ENCODE peak calls at places on chromosomes 16 and 17, in four cellular contexts. H, S, M and F are unnamed samples.

GRCh38 chr17:51258756-51259573 is 884 bp downstream of the MBTD1 start:
- DNase-seq in H (peak), S (peak), M (no peak), F (no peak)

GRCh38 chr16:68644715-68645493 is at the start of gene CDH3:
- DNase-seq in S (no peak), H (peak), M (no peak), F (peak)

GRCh38 chr17:27657620-27658019 is 26.6 kb downstream of the LGALS9 start:
- DNase-seq in S (no peak), H (no peak), M (no peak), F (no peak)

GRCh38 chr16:12902511-12903324 is 1.3 kb downstream of the SHISA9 start:
- DNase-seq in H (no peak), M (no peak), S (no peak), F (no peak)

GRCh38 chr17:40069751-40070643 is 7.2 kb downstream of the THRA start:
- DNase-seq in H (peak), M (no peak), S (no peak), F (no peak)

GRCh38 chr16:63789603-63790002 is 1332.3 kb downstream of the CDH11 start:
- DNase-seq in S (no peak), M (no peak), H (no peak), F (no peak)

GRCh38 chr17:74212262-74212912 is 984 bp upstream of the TTYH2 start:
- DNase-seq in H (peak), S (no peak), M (no peak), F (peak)

GRCh38 chr16:55711959-55712876 is 56.4 kb downstream of the SLC6A2 start:
- DNase-seq in S (peak), M (no peak), H (peak), F (peak)

GRCh38 chr16:23712976-23713375 is at the start of gene ERN2:
- DNase-seq in M (no peak), S (no peak), H (peak), F (peak)

GRCh38 chr16:76579277-76579676 is 302.1 kb downstream of the CNTNAP4 start:
- DNase-seq in M (no peak), S (no peak), H (peak), F (no peak)

GRCh38 chr16:47477680-47478079 is 16.5 kb downstream of the PHKB start:
- DNase-seq in H (no peak), S (no peak), M (no peak), F (no peak)
- TF ChIP-seq ATF2 in H (no peak), S (no peak), M (no peak), F (no peak)

GRCh38 chr16:28085376-28086171 is 22.1 kb upstream of the GSG1L start:
- DNase-seq in M (no peak), S (no peak), H (no peak), F (no peak)
- TF ChIP-seq SIN3A in M (no peak), S (no peak), H (no peak), F (no peak)

GRCh38 chr17:28684963-28685362 is 23.0 kb downstream of the SUPT6H start:
- DNase-seq in H (no peak), M (no peak), S (peak), F (no peak)

GRCh38 chr17:28688481-28688880 is 23.2 kb downstream of the PROCA1 start:
- DNase-seq in H (no peak), M (no peak), S (no peak), F (no peak)

GRCh38 chr17:28689011-28689410 is 22.7 kb downstream of the PROCA1 start:
- DNase-seq in M (no peak), S (no peak), H (no peak), F (no peak)

GRCh38 chr17:28685366-28685765 is 23.4 kb downstream of the SUPT6H start:
- DNase-seq in S (no peak), M (no peak), H (no peak), F (no peak)

GRCh38 chr17:28686296-28686695 is 24.3 kb downstream of the SUPT6H start:
- DNase-seq in H (no peak), M (no peak), S (no peak), F (no peak)
- H3K27ac ChIP-seq in H (no peak), M (no peak), S (no peak), F (no peak)

GRCh38 chr16:79885320-79885719 is 284.8 kb upstream of the MAF start:
- DNase-seq in H (no peak), S (no peak), M (no peak), F (no peak)
- TF ChIP-seq ATF2 in H (no peak), S (no peak), M (no peak), F (no peak)

DNA sequence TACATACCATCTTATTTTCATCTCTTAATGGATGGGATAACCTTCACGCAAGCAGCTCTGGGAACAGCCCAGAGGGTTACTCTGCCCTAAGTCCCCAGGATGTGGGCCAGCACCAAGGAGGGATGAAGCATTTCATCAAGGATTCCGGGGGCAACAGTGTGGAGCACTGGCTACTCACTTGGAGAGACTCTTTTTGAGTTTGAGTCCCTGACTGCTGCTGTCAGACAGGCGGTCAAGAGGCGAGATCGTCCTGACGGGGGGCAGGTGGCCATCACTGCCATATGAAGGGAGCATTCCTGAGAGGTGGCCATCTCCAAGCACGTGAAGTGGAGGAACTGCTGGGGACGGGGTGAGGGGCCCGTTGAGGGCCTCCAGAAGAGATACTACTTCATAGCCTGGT is 18.1 kb upstream of the FOXJ1 start:
- DNase-seq in S (no peak), H (no peak), M (no peak), F (no peak)
- TF ChIP-seq SIN3A in S (no peak), H (no peak), M (no peak), F (no peak)

GRCh38 chr17:41544935-41545334 is 16.8 kb upstream of the KRT19 start:
- DNase-seq in H (no peak), M (no peak), S (no peak), F (no peak)
- H3K27ac ChIP-seq in H (no peak), M (no peak), S (no peak), F (no peak)

GRCh38 chr17:59649886-59650285 is 30.2 kb downstream of the CLTC start:
- DNase-seq in M (no peak), S (no peak), H (no peak), F (no peak)

GRCh38 chr17:59650642-59651041 is 30.9 kb downstream of the CLTC start:
- DNase-seq in M (no peak), S (no peak), H (no peak), F (no peak)

GRCh38 chr17:59652119-59652518 is 32.4 kb downstream of the CLTC start:
- DNase-seq in S (no peak), H (no peak), M (no peak), F (no peak)

GRCh38 chr17:59647288-59647687 is 27.6 kb downstream of the CLTC start:
- DNase-seq in M (no peak), S (no peak), H (no peak), F (no peak)

GRCh38 chr17:59651346-59651745 is 31.7 kb downstream of the CLTC start:
- DNase-seq in H (no peak), M (no peak), S (no peak), F (no peak)
- TF ChIP-seq ATF2 in H (no peak), M (no peak), S (no peak), F (no peak)

DNA sequence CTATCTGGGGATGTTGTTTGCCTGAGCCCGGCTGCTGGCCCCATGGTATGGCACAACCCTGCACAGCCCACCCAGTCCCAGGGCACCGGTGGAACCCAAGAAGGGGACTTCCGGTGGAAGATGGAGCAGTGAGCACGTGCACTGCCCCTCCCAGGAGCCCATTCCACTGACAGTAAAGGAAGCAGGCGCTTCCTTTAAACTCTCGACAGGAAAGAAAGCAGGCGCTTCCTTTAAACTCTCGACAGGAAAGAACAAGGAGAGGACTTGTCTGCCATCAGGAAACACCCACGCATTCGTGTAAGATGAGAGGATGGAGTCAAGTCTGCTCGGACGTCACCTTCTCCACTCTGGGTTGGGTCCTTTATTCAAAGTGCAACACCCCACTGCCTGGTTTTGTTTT is 53.7 kb downstream of the IL21R start:
- DNase-seq in H (no peak), S (no peak), M (no peak), F (no peak)
- TF ChIP-seq SIN3A in H (no peak), S (no peak), M (no peak), F (no peak)

DNA sequence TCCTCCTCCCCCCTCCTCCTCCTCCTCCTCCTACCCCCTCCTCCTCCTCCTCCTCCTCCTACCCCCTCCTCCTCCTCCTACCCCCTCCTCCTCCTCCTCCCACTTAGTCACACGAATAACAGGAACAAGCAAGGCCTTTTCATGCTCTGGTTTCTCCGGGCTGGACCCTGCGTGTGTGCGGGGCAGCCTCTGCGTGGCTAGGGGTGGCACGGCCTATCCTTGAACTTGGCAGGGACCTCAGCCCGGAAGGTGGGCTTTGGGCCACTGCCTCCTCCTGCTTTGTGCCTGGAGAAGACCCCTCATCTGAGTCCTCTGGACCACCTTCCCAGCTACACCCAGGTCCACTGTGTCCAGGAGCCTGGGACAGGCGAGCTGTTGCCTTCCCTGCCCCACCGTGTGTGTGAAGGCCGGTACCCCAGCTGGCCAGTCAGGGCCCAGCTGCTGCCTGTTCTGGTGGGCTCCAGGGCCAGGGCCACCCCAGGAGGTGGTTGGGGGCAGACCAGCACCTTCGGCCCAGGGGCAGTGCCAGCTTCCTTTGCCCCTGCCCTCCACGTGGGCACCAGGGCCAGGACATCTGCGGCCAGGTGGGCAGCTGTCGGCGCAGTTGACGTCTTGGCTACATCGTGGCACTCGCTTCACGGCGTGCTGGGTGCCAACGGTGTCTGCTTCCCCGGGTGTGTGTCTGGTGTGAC is 35.4 kb downstream of the GINS2 start:
- DNase-seq in M (no peak), S (no peak), H (no peak), F (no peak)
- H3K27ac ChIP-seq in M (no peak), S (no peak), H (peak), F (no peak)